ENCODE peak calls at places on chromosomes 13 and 19, in seven cellular contexts. D is left lung; H is CD8-positive, alpha-beta memory T cell; I is mammary epithelial cell; V is stomach; W is thoracic aorta; O is colonic mucosa. Z is an unnamed sample. For H3K27me3, the result is how much of the 10 kb centered on the place peaks cover.

GRCh38 chr19:12137541-12137940 is 2.6 kb downstream of the ZNF20 start:
- DNase-seq in O (no peak), V (no peak), I (no peak), H (no peak), D (no peak), W (no peak), Z (peak)

GRCh38 chr19:15447057-15447456 is 2.7 kb downstream of the WIZ start:
- DNase-seq in D (no peak), W (no peak), H (no peak), O (no peak), I (no peak), V (no peak), Z (no peak)

GRCh38 chr19:47790398-47790814 is 11.9 kb downstream of the SELENOW start:
- DNase-seq in I (peak), V (peak), D (peak), O (peak), H (peak), W (peak), Z (peak)

GRCh38 chr13:75792526-75793187 is 156.5 kb downstream of the LMO7 start:
- DNase-seq in V (no peak), I (no peak), O (no peak), W (no peak), D (no peak), H (no peak), Z (no peak)

GRCh38 chr19:41192574-41193419 is at the start of gene CYP2S1:
- DNase-seq in H (no peak), W (no peak), V (peak), O (peak), I (peak), D (peak), Z (no peak)

GRCh38 chr19:41595258-41595889 is 19.4 kb downstream of the CEACAM21 start:
- DNase-seq in I (peak), W (no peak), O (peak), V (peak), H (peak), D (no peak), Z (peak)

GRCh38 chr13:99153219-99153618 is 47.4 kb upstream of the UBAC2 start:
- DNase-seq in D (no peak), O (no peak), V (no peak), H (no peak), I (peak), W (no peak), Z (no peak)

GRCh38 chr13:103692442-103692841 is 626.2 kb upstream of the SLC10A2 start:
- DNase-seq in V (no peak), D (no peak), H (no peak), O (no peak), W (no peak), I (no peak), Z (no peak)

GRCh38 chr13:106906431-106906996 is 338.6 kb upstream of the ARGLU1 start:
- DNase-seq in W (no peak), H (no peak), O (no peak), D (no peak), V (no peak), I (no peak), Z (no peak)

GRCh38 chr13:26412263-26412662 is 145.2 kb upstream of the WASF3 start:
- DNase-seq in D (no peak), O (no peak), V (no peak), H (no peak), I (no peak), W (no peak), Z (no peak)

GRCh38 chr19:1274852-1275259 is 474 bp upstream of the FAM174C start:
- DNase-seq in I (no peak), V (no peak), O (no peak), D (no peak), W (no peak), H (no peak), Z (no peak)

GRCh38 chr13:99339736-99340392 is 32.7 kb upstream of the GPR183 start:
- DNase-seq in O (no peak), D (no peak), W (no peak), I (no peak), H (peak), V (peak), Z (no peak)

GRCh38 chr19:55005684-55006488 is 32.2 kb downstream of the GP6 start:
- DNase-seq in I (peak), W (no peak), D (peak), O (peak), H (peak), V (no peak), Z (peak)

GRCh38 chr13:45047394-45048328 is 58.3 kb downstream of the GPALPP1 start:
- DNase-seq in O (peak), I (peak), D (peak), H (peak), V (peak), W (peak), Z (peak)

GRCh38 chr19:58304255-58304654 is 922 bp upstream of the ERVK3-1 start:
- DNase-seq in H (no peak), O (no peak), W (no peak), D (no peak), I (no peak), V (no peak), Z (no peak)

GRCh38 chr13:98752111-98752941 is at the start of gene SLC15A1:
- DNase-seq in W (no peak), D (no peak), O (no peak), V (no peak), H (no peak), I (no peak), Z (no peak)

GRCh38 chr13:60016229-60016628 is 147.5 kb downstream of the DIAPH3 start:
- DNase-seq in O (no peak), V (no peak), W (no peak), D (no peak), I (peak), H (no peak), Z (no peak)

GRCh38 chr13:77026783-77027621 is at the start of gene FBXL3:
- DNase-seq in W (no peak), I (peak), V (peak), H (peak), O (peak), D (peak), Z (peak)

GRCh38 chr19:35408284-35409171 is 37.7 kb downstream of the GPR42 start:
- DNase-seq in D (no peak), W (no peak), I (no peak), O (no peak), V (no peak), H (no peak), Z (no peak)

GRCh38 chr19:55113570-55114039 is 3.8 kb downstream of the PPP1R12C start:
- DNase-seq in D (peak), H (no peak), W (peak), V (peak), O (peak), I (peak), Z (no peak)

GRCh38 chr19:6678690-6679109 is 8.7 kb upstream of the TNFSF14 start:
- DNase-seq in I (peak), H (no peak), D (no peak), V (no peak), O (no peak), W (no peak), Z (no peak)

GRCh38 chr19:44814132-44814470 is 5.2 kb downstream of the BCAM start:
- DNase-seq in I (no peak), O (no peak), V (no peak), W (no peak), H (no peak), D (no peak), Z (no peak)

GRCh38 chr19:50531171-50531612 is 17.5 kb upstream of the ASPDH start:
- DNase-seq in I (no peak), V (no peak), O (no peak), W (no peak), H (no peak), D (no peak), Z (no peak)

GRCh38 chr19:18895038-18895827 is 725 bp downstream of the CERS1 start:
- DNase-seq in O (no peak), H (no peak), I (peak), D (peak), V (no peak), W (no peak), Z (no peak)

GRCh38 chr13:98795220-98795619 is 42.7 kb upstream of the SLC15A1 start:
- DNase-seq in V (no peak), W (no peak), I (no peak), O (no peak), H (no peak), D (no peak), Z (no peak)

GRCh38 chr19:4575267-4575793 is 15.8 kb upstream of the SEMA6B start:
- DNase-seq in I (peak), W (no peak), V (no peak), H (no peak), D (peak), O (no peak), Z (no peak)

GRCh38 chr13:30745917-30746686 is 10.8 kb downstream of the ALOX5AP start:
- DNase-seq in D (no peak), I (peak), V (no peak), H (no peak), W (no peak), O (peak), Z (no peak)

GRCh38 chr13:43284162-43284561 is 260.8 kb downstream of the DNAJC15 start:
- DNase-seq in H (no peak), D (no peak), W (no peak), O (no peak), V (no peak), I (peak), Z (no peak)

GRCh38 chr19:49335071-49335783 is at the start of gene CD37:
- DNase-seq in O (peak), D (peak), W (no peak), V (peak), H (peak), I (no peak), Z (peak)

GRCh38 chr13:29105779-29106178 is 285.6 kb downstream of the MTUS2 start:
- DNase-seq in W (no peak), V (no peak), D (no peak), O (no peak), I (no peak), H (no peak), Z (no peak)

GRCh38 chr19:52992109-52993004 is 21.4 kb upstream of the ERVV-1 start:
- DNase-seq in D (peak), I (no peak), H (no peak), O (peak), W (no peak), V (peak), Z (no peak)

GRCh38 chr13:51643882-51644281 is 59.6 kb downstream of the WDFY2 start:
- DNase-seq in D (no peak), V (no peak), O (no peak), W (no peak), I (peak), H (no peak), Z (no peak)

GRCh38 chr19:19552811-19553210 is 14.7 kb downstream of the CILP2 start:
- DNase-seq in O (no peak), D (no peak), V (peak), W (no peak), I (no peak), H (no peak), Z (peak)

DNA sequence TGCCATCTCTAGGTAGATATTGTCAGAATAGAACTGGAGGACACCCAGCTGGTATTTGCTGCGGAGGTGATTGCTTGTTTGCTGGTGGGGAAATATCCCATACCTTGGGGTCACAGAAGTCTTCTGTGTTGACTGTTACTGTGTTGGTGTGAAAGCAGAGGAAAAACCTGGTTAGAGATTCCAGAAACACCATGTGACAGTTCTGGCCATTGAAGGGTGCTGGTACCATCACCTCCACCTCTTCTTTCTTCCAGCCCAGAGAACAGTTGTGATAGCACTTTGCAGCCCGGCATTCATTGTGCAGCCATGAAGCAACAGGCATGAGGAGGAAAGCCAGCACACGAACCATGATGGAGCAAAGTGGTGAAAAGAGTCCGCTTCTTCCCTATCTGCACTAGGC is 4.9 kb upstream of the LHFPL6 start:
- DNase-seq in D (no peak), I (no peak), W (no peak), V (no peak), H (no peak), O (no peak), Z (no peak)
- H3K27me3 ChIP-seq in D (under half), I (under half), W (under half), V (under half), H (under half), O (under half), Z (under half)

DNA sequence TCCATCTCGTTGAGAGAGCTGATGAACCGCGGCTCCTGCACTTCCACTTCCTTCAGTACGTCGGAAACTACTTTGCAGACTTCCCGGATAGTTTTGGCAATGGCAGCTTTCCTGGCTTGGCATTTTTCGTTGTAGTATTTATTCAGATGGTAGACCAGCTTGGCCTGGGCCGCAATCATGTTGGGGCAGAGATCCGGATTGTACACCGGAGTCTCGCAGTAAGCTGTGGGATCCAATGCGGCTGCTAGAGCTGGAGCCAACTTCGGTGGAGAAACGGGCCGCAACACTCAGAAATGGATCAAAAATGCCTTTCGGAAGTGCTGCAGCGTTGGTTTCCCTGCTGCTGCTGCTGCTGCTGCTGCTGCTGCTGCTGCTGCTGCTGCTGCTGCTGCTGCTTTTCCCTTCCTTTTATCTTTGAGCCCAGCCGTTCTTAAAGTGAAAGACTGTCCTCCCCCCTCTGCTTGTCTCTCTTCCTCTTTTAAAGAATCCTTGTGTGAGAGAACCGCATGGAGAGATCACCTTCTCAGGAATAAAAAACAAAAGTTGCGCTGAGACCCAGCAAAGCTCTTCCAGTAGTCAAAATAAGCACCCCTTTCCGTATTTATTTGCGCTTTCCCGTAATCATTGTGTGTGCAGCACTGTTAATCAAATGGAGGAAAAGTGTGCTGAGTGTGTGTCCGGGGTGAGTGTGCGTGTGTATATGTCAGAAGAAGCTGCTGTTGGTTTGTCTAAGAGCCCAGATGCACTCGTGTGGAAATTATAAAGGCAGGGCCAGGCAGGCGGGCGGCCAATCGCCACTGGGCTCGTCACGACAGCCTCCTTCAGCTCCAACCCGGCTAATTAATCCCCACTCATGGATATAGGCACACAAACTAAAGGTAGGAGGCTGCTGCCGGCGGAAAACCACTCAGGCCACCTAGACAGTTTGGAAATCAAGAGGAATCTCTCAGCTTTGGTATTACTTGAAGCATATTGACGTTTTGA is at the start of gene MAB21L1:
- DNase-seq in I (peak), W (no peak), O (peak), H (no peak), D (no peak), V (peak), Z (no peak)
- H3K27me3 ChIP-seq in I (under half), W (under half), O (under half), H (under half), D (half or more), V (half or more), Z (under half)

GRCh38 chr13:74061939-74062595 is 72.1 kb downstream of the KLF12 start:
- DNase-seq in V (no peak), I (no peak), H (no peak), W (no peak), O (no peak), D (no peak), Z (no peak)
- H3K27me3 ChIP-seq in V (under half), I (under half), H (under half), W (under half), O (under half), D (under half), Z (under half)

GRCh38 chr19:17834350-17835181 is 13.2 kb downstream of the JAK3 start:
- DNase-seq in W (no peak), H (no peak), D (no peak), I (no peak), O (no peak), V (no peak), Z (no peak)
- H3K27me3 ChIP-seq in W (under half), H (under half), D (under half), I (under half), O (under half), V (under half), Z (under half)

DNA sequence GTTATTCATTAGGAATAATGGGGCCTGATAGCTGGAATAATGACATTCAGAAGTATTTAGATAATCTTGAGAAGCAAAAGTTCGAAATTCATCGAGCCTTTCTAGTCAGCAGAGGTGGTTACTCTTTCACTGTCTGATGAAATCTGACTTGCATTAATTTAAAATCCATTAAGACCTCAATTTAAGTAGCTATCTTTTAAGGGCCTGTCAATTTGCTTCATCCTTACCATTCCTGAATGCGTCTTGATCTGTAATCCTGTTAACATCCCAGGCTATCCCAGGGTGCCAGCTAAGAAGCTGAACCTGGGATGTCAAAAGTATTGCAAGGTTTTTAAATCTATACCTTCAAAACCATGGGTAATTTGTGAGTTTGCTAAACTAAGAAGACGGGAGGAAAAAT is 1491.0 kb upstream of the MIR17HG start:
- DNase-seq in W (no peak), H (no peak), V (no peak), O (no peak), D (no peak), I (no peak), Z (no peak)
- H3K27me3 ChIP-seq in W (under half), H (under half), V (under half), O (under half), D (under half), I (under half), Z (under half)

DNA sequence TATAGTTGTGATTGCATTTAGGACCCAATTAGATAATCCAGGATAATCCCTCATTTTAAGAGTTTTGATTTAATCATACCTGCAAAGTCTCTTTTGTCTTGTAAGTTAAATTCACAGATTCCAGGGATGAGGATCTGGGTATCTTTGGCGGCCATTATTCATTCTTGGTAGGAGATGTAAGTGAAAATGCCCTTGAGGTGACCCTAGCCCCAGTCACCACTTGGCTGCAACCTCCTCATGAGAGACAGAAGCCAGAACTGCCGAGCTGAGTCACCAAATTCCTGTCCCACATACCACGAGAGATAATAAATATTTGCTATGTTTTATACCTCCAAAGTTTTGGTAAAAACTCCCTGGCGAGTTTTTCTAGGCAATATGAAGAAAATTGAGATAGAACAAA is 389.4 kb downstream of the RFC3 start:
- DNase-seq in O (no peak), W (no peak), H (no peak), D (no peak), V (no peak), I (peak), Z (no peak)
- H3K27me3 ChIP-seq in O (under half), W (under half), H (under half), D (under half), V (under half), I (under half), Z (under half)